ENCODE peak calls at places on chromosome 1, in five cellular contexts. One of them, this sample, is unnamed.

GRCh38 chr1:117928881-117929339 is 511 bp downstream of the GDAP2 start:
- DNase-seq in cardiac muscle cell: peak; percentile 79
- DNase-seq in iPS-NIHi11: peak; percentile 70
- DNase-seq in GF-D8: peak; percentile 21
- DNase-seq in skeletal muscle cell: peak; percentile 17
- DNase-seq in this sample: peak; percentile 73

GRCh38 chr1:111778066-111778465 is 22.4 kb downstream of the DDX20 start:
- DNase-seq in cardiac muscle cell: no peak
- DNase-seq in iPS-NIHi11: no peak
- DNase-seq in GF-D8: no peak
- DNase-seq in skeletal muscle cell: no peak
- DNase-seq in this sample: no peak

GRCh38 chr1:8020032-8020431 is 6.1 kb downstream of the ERRFI1 start:
- DNase-seq in cardiac muscle cell: no peak
- DNase-seq in iPS-NIHi11: no peak
- DNase-seq in GF-D8: no peak
- DNase-seq in skeletal muscle cell: no peak
- DNase-seq in this sample: no peak

GRCh38 chr1:18635833-18636671 is 5.4 kb downstream of the PAX7 start:
- DNase-seq in cardiac muscle cell: peak; percentile 48
- DNase-seq in iPS-NIHi11: no peak
- DNase-seq in GF-D8: no peak
- DNase-seq in skeletal muscle cell: no peak
- DNase-seq in this sample: no peak

GRCh38 chr1:110538921-110539320 is 19.9 kb upstream of the KCNA10 start:
- DNase-seq in cardiac muscle cell: no peak
- DNase-seq in iPS-NIHi11: no peak
- DNase-seq in GF-D8: no peak
- DNase-seq in skeletal muscle cell: no peak
- DNase-seq in this sample: no peak

GRCh38 chr1:62530516-62531154 is 66.7 kb upstream of the ANGPTL3 start:
- DNase-seq in cardiac muscle cell: peak; percentile 73
- DNase-seq in iPS-NIHi11: peak; percentile 46
- DNase-seq in GF-D8: no peak
- DNase-seq in skeletal muscle cell: no peak
- DNase-seq in this sample: no peak

GRCh38 chr1:68704800-68705443 is 208.0 kb upstream of the DEPDC1 start:
- DNase-seq in cardiac muscle cell: no peak
- DNase-seq in iPS-NIHi11: no peak
- DNase-seq in GF-D8: no peak
- DNase-seq in skeletal muscle cell: no peak
- DNase-seq in this sample: no peak

GRCh38 chr1:224357626-224358124 is 996 bp downstream of the CNIH4 start:
- DNase-seq in cardiac muscle cell: no peak
- DNase-seq in iPS-NIHi11: no peak
- DNase-seq in GF-D8: peak; percentile 90
- DNase-seq in skeletal muscle cell: no peak
- DNase-seq in this sample: no peak

GRCh38 chr1:6580119-6580587 is 359 bp downstream of the ZBTB48 start:
- DNase-seq in cardiac muscle cell: no peak
- DNase-seq in iPS-NIHi11: no peak
- DNase-seq in GF-D8: no peak
- DNase-seq in skeletal muscle cell: no peak
- DNase-seq in this sample: peak; percentile 68

GRCh38 chr1:60942896-60943633 is 139.3 kb upstream of the NFIA start:
- DNase-seq in cardiac muscle cell: no peak
- DNase-seq in iPS-NIHi11: no peak
- DNase-seq in GF-D8: no peak
- DNase-seq in skeletal muscle cell: no peak
- DNase-seq in this sample: no peak

GRCh38 chr1:183080406-183080805 is 57.2 kb downstream of the LAMC1 start:
- DNase-seq in cardiac muscle cell: no peak
- DNase-seq in iPS-NIHi11: no peak
- DNase-seq in GF-D8: no peak
- DNase-seq in skeletal muscle cell: no peak
- DNase-seq in this sample: no peak

This sample was measured in Right ventricle myocardium inferior.